ENCODE peak calls at places on chromosome 7, in four cellular contexts. G is heart right ventricle; T is lower lobe of right lung; H is CD4-positive, CD25-positive, alpha-beta regulatory T cell. C is an unnamed sample.

GRCh38 chr7:20786779-20787651 is at the start of gene SP8:
- DNase-seq in G (no peak), T (no peak), H (no peak), C (no peak)

GRCh38 chr7:132430041-132430440 is 146.2 kb downstream of the PLXNA4 start:
- DNase-seq in G (no peak), T (no peak), H (no peak), C (no peak)

GRCh38 chr7:29840701-29841100 is 34.4 kb downstream of the WIPF3 start:
- DNase-seq in G (no peak), T (no peak), H (no peak), C (no peak)

GRCh38 chr7:67484244-67484751 is 487.7 kb downstream of the TYW1 start:
- DNase-seq in G (peak; percentile 59), T (no peak), H (no peak), C (peak; percentile 57)

GRCh38 chr7:4612237-4612636 is 69.9 kb upstream of the FOXK1 start:
- DNase-seq in G (no peak), T (no peak), H (no peak), C (peak; percentile 32)

GRCh38 chr7:50641442-50642405 is 76.5 kb upstream of the DDC start:
- DNase-seq in G (peak; percentile 53), T (no peak), H (no peak), C (peak; percentile 70)

GRCh38 chr7:1372063-1372462 is 87.2 kb downstream of the MICALL2 start:
- DNase-seq in G (no peak), T (no peak), H (no peak), C (no peak)

GRCh38 chr7:143958781-143959180 is 4.1 kb downstream of the OR2F1 start:
- DNase-seq in G (no peak), T (no peak), H (no peak), C (no peak)

GRCh38 chr7:108024538-108024937 is 21.6 kb upstream of the LAMB1 start:
- DNase-seq in G (no peak), T (no peak), H (no peak), C (no peak)

GRCh38 chr7:134546903-134547737 is 1.8 kb upstream of the AKR1B15 start:
- DNase-seq in G (peak; percentile 72), T (peak; percentile 68), H (peak; percentile 26), C (peak; percentile 91)

GRCh38 chr7:9600974-9601373 is 1167.6 kb downstream of the NXPH1 start:
- DNase-seq in G (no peak), T (no peak), H (no peak), C (no peak)

DNA sequence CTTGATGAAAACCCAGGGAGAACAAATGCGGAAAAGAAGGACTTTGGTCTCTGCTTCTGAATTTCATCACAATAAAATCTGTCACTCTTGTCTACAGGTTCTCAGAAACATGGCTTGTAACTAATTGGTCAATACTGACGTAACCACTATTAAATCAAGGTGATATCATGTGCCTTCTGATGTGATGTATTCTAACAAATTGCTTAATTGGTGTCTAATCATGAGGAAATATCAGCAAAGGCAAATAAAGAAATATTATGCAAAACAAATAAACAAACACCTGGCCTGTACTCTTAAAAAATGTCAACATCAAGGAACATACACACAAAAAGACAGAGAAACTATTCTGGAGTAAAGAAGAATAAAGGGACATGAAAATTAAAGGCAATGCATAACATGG is 1165.0 kb downstream of the NXPH1 start:
- DNase-seq in G (no peak), T (no peak), H (no peak), C (no peak)
- H3K4me3 ChIP-seq in G (no peak overlapping the region), T (no peak overlapping the region), H (no peak overlapping the region), C (no peak overlapping the region)

GRCh38 chr7:81297317-81297716 is 378.5 kb upstream of the SEMA3C start:
- DNase-seq in G (no peak), T (no peak), H (no peak), C (no peak)

GRCh38 chr7:81299711-81300110 is 380.9 kb upstream of the SEMA3C start:
- DNase-seq in G (no peak), T (no peak), H (no peak), C (no peak)

GRCh38 chr7:81301815-81302214 is 383.0 kb upstream of the SEMA3C start:
- DNase-seq in G (no peak), T (no peak), H (no peak), C (no peak)

GRCh38 chr7:81300779-81301178 is 381.9 kb upstream of the SEMA3C start:
- DNase-seq in G (no peak), T (no peak), H (no peak), C (no peak)

DNA sequence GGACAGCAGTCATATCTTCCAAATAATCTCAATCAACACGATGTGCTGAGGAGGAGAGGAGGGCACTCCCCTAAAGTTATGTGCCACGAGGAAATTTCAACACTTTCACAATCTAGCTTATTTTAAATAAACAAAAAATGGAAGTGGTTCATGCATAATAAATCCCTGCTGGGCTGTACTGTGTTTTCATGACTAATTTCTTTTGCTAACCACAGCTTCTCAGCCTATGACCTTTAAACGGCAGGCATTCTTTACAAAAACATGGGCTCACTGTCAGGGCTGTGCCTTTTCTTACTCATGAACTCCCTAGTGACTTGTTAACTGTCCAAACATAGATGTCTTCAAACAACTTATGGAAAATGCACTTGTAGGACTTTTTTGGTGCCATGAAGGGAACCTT is 380.4 kb upstream of the SEMA3C start:
- DNase-seq in G (no peak), T (no peak), H (no peak), C (no peak)
- H3K27ac ChIP-seq in G (no peak overlapping the region), T (no peak overlapping the region), H (no peak overlapping the region), C (no peak overlapping the region)

GRCh38 chr7:44482502-44483485 is 7.7 kb downstream of the NUDCD3 start:
- DNase-seq in G (no peak), T (no peak), H (no peak), C (no peak)

GRCh38 chr7:44486693-44487092 is 3.8 kb downstream of the NUDCD3 start:
- DNase-seq in G (no peak), T (no peak), H (no peak), C (no peak)

GRCh38 chr7:44488955-44489354 is 1.5 kb downstream of the NUDCD3 start:
- DNase-seq in G (no peak), T (no peak), H (no peak), C (no peak)

GRCh38 chr7:44484482-44485313 is 5.8 kb downstream of the NUDCD3 start:
- DNase-seq in G (no peak), T (no peak), H (no peak), C (no peak)

GRCh38 chr7:44486001-44486400 is 4.5 kb downstream of the NUDCD3 start:
- DNase-seq in G (no peak), T (no peak), H (no peak), C (no peak)
- H3K4me1 ChIP-seq in G (peaks cover 60% of the 10 kb centered on the region), T (peaks cover 55% of the 10 kb centered on the region), H (peaks cover 55% of the 10 kb centered on the region), C (peaks cover 12% of the 10 kb centered on the region)

DNA sequence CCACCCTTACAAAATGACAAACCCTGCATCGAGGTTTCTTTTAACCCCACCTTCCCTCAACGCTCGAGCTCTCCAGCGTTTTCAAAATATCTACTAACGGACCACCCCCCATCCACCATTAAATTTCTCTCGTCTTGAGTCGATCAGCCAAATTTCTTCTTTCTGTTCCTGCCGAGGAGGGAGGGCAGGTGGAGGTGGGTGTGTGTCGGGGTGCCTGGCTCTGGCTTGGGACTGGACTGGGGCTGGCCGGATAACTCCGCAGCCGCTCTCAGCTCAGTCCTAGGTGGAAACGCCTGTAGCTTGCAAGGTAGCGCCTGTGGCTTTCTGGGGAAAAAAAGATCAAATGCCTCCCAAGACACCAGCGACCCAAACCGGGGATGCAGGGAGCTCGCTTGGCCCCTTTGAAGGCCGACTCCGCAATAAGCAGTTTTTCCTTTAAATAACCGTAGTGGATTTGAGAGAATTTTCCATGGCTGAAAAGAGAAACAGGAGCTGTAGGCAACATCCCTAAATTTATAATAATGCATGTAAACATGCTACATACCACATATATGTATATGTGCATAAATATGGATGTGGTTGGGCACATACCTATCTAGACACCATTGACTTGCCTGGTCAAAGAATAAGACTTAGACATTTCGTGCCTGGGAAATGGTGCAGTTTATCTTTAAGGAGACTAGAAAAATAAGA is 1.9 kb upstream of the TMEM178B start:
- DNase-seq in G (no peak), T (no peak), H (no peak), C (no peak)
- H3K4me3 ChIP-seq in G (peak overlapping the region; percentile 62), T (peak overlapping the region; percentile 55), H (peak overlapping the region; percentile 51), C (peak overlapping the region; percentile 61)

DNA sequence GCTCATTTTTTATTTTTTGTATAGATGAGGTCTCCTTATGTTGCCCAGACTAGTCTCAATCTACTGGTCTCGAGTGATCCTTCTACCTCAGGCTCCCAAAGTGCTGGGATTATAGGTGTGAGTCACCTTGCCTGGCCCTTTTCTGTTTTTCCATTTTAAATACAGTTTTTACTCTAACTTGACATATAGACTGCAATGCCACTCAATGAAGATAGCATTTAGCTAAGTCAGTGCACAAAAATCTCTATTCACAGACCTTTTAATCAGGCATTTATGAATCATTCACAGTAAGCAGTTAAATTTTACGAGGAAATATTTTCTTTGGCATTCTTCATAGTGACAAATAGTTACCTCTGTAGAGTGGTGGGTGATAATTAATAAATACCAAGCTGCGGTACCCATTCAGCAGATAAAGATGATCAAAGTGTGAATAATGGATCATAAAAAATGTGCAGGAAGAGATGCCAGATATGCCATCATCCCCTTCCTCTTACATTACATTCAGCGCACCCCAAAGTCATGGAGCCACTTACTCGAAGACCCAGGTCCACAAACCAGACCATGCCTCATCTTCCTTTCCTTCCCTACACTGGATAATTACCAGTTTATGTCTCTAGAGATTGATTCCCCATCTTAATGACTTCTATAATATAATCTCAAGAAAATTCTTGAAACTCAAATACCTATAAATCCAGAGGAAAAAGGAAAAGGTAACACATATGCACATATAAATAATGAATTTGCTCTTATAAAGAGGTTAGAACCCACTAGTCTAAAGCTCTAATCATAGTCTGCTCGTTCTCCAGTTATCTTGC is 56.0 kb downstream of the UBE2H start:
- DNase-seq in G (no peak), T (no peak), H (no peak), C (no peak)
- H3K27ac ChIP-seq in G (peak overlapping the region; percentile 32), T (no peak overlapping the region), H (no peak overlapping the region), C (no peak overlapping the region)

GRCh38 chr7:68730194-68730593 is 868.1 kb upstream of the AUTS2 start:
- DNase-seq in G (no peak), T (no peak), H (no peak), C (no peak)
- H3K4me1 ChIP-seq in G (peaks cover 10% of the 10 kb centered on the region), T (no peaks in the 10 kb centered on the region), H (no peaks in the 10 kb centered on the region), C (no peaks in the 10 kb centered on the region)

GRCh38 chr7:111238891-111239290 is 148.0 kb downstream of the LRRN3 start:
- DNase-seq in G (no peak), T (no peak), H (no peak), C (no peak)
- H3K4me3 ChIP-seq in G (peak overlapping the region; percentile 20), T (peak overlapping the region; percentile 13), H (no peak overlapping the region), C (peak overlapping the region; percentile 64)

DNA sequence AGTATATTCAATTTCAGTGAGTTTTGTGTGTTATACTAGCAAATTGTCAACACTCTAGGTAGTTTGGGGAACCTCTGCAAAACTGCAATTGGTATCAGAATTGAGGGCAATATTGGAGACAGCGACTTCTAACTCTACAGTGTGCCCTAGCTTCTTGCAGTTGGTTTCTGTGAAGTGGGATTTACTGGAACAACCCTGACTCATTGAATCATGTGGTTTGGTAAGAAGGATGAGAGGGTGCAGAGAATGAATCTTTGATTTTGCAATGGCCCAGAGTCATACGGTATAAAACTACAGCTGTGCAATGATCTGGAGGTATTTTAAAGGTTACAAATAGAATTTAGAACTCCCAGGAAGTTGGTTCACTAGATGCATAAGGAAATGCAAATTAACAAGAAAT is 129.1 kb upstream of the PPP1R3A start:
- DNase-seq in G (no peak), T (no peak), H (no peak), C (no peak)
- H3K27ac ChIP-seq in G (no peak overlapping the region), T (no peak overlapping the region), H (no peak overlapping the region), C (no peak overlapping the region)

GRCh38 chr7:55552320-55553086 is 19.8 kb downstream of the VOPP1 start:
- DNase-seq in G (peak; percentile 59), T (no peak), H (no peak), C (no peak)
- H3K4me1 ChIP-seq in G (peaks cover 62% of the 10 kb centered on the region), T (peaks cover 29% of the 10 kb centered on the region), H (peaks cover 88% of the 10 kb centered on the region), C (peaks cover 10% of the 10 kb centered on the region)

GRCh38 chr7:128790297-128791037 is 1.3 kb upstream of the CCDC136 start:
- DNase-seq in G (no peak), T (no peak), H (no peak), C (no peak)
- H3K4me3 ChIP-seq in G (peak overlapping the region; percentile 64), T (peak overlapping the region; percentile 84), H (no peak overlapping the region), C (peak overlapping the region; percentile 66)

C was measured in right cardiac atrium.